ENCODE peak calls at places on chromosomes 1 and 21, in nine cellular contexts. G is GM13977; A is GM10248; H is NCI-H2171; O is HEK293T; E is smooth muscle cell of the brain vasculature; T is dermis blood vessel endothelial cell; M is lower leg skin; Y is activated CD4-positive, alpha-beta T cell treated with anti-CD3 and anti-CD28 coated beads, Interleukin-2, amount 50 U/mL, for 1 hour. S is an unnamed sample.

GRCh38 chr21:38768385-38769071 is 37.2 kb upstream of the ETS2 start:
- DNase-seq in E (no peak), H (no peak), T (no peak), O (no peak), M (peak), Y (peak), G (peak), A (peak), S (no peak)

GRCh38 chr1:53410100-53410541 is 49.1 kb upstream of the DMRTB1 start:
- DNase-seq in Y (no peak), E (no peak), T (no peak), M (peak), H (peak), A (no peak), G (peak), O (peak), S (no peak)

GRCh38 chr1:111989531-111990025 is at the start of gene KCND3:
- DNase-seq in A (peak), Y (no peak), T (peak), M (no peak), G (peak), E (no peak), H (peak), O (peak), S (no peak)

GRCh38 chr1:24895511-24895910 is 34.6 kb downstream of the RUNX3 start:
- DNase-seq in Y (no peak), A (no peak), G (no peak), T (no peak), H (no peak), M (peak), O (no peak), E (no peak), S (no peak)

GRCh38 chr1:81805537-81806431 is 5.0 kb downstream of the ADGRL2 start:
- DNase-seq in O (no peak), Y (no peak), A (no peak), M (no peak), T (no peak), H (no peak), G (no peak), E (no peak), S (no peak)

GRCh38 chr1:214801191-214801590 is 198.2 kb downstream of the CENPF start:
- DNase-seq in G (no peak), Y (no peak), O (no peak), A (no peak), T (no peak), H (no peak), M (no peak), E (no peak), S (no peak)

GRCh38 chr1:202998836-202999750 is 8.1 kb upstream of the TMEM183A start:
- DNase-seq in T (peak), G (peak), A (peak), Y (peak), M (no peak), O (peak), E (peak), H (peak), S (no peak)

GRCh38 chr1:229217716-229218115 is 53.2 kb upstream of the RAB4A start:
- DNase-seq in E (no peak), Y (no peak), T (no peak), M (no peak), A (no peak), O (peak), H (no peak), G (no peak), S (no peak)

GRCh38 chr1:161726631-161727342 is 5.4 kb downstream of the FCRLB start:
- DNase-seq in A (peak), T (peak), O (peak), M (peak), Y (peak), H (peak), G (peak), E (no peak), S (peak)

GRCh38 chr1:203592728-203593127 is 33.9 kb upstream of the ATP2B4 start:
- DNase-seq in O (no peak), M (no peak), G (no peak), A (no peak), H (no peak), E (no peak), Y (no peak), T (peak), S (no peak)

GRCh38 chr1:181763736-181764135 is 280.4 kb downstream of the CACNA1E start:
- DNase-seq in O (no peak), M (no peak), A (no peak), T (no peak), E (no peak), H (no peak), Y (no peak), G (no peak), S (no peak)

GRCh38 chr1:200954434-200954833 is 59.7 kb downstream of the INAVA start:
- DNase-seq in E (no peak), G (no peak), H (no peak), T (no peak), Y (no peak), A (no peak), M (no peak), O (no peak), S (no peak)

GRCh38 chr1:11339346-11340247 is 66.6 kb downstream of the UBIAD1 start:
- DNase-seq in E (no peak), Y (no peak), T (no peak), O (no peak), G (no peak), H (peak), A (no peak), M (no peak), S (peak)

GRCh38 chr1:180196436-180197003 is 33.5 kb upstream of the LHX4 start:
- DNase-seq in T (no peak), O (no peak), E (no peak), M (no peak), A (no peak), Y (no peak), G (no peak), H (no peak), S (peak)

GRCh38 chr1:164602480-164603093 is 43.6 kb downstream of the PBX1 start:
- DNase-seq in O (peak), T (no peak), M (no peak), H (no peak), E (no peak), A (no peak), G (no peak), Y (no peak), S (peak)

GRCh38 chr1:183024352-183025337 is 1.4 kb downstream of the LAMC1 start:
- DNase-seq in Y (no peak), A (no peak), M (no peak), E (no peak), H (no peak), T (peak), G (no peak), O (no peak), S (no peak)

GRCh38 chr1:230186874-230187273 is 119.8 kb downstream of the GALNT2 start:
- DNase-seq in E (no peak), O (no peak), Y (no peak), M (peak), H (no peak), T (peak), A (no peak), G (no peak), S (no peak)

GRCh38 chr1:234261545-234261944 is 111.7 kb upstream of the COA6 start:
- DNase-seq in Y (no peak), E (no peak), M (peak), O (no peak), H (no peak), G (no peak), A (no peak), T (no peak), S (no peak)

GRCh38 chr1:204564835-204565234 is 48.6 kb downstream of the MDM4 start:
- DNase-seq in Y (no peak), H (no peak), M (no peak), G (peak), O (no peak), E (no peak), A (peak), T (no peak), S (no peak)

GRCh38 chr1:70627910-70628309 is 216.8 kb downstream of the CTH start:
- DNase-seq in E (no peak), G (no peak), H (peak), A (no peak), O (no peak), T (no peak), M (no peak), Y (no peak), S (peak)

GRCh38 chr1:208944981-208945451 is 638.5 kb upstream of the CAMK1G start:
- DNase-seq in G (no peak), E (no peak), Y (no peak), T (peak), M (no peak), O (no peak), H (no peak), A (no peak), S (no peak)

GRCh38 chr1:200367841-200368534 is 41.8 kb downstream of the ZNF281 start:
- DNase-seq in O (no peak), Y (no peak), T (no peak), G (no peak), A (no peak), H (no peak), E (no peak), M (no peak), S (no peak)

GRCh38 chr21:45347048-45347711 is 57.8 kb upstream of the COL18A1 start:
- DNase-seq in T (no peak), A (no peak), O (no peak), E (no peak), G (no peak), M (no peak), Y (no peak), H (no peak), S (no peak)

GRCh38 chr1:56374026-56374974 is 205.1 kb downstream of the PLPP3 start:
- DNase-seq in Y (no peak), E (no peak), G (no peak), A (no peak), M (no peak), T (no peak), H (peak), O (no peak), S (no peak)

GRCh38 chr1:150186789-150187559 is 37.3 kb downstream of the PLEKHO1 start:
- DNase-seq in E (no peak), O (peak), M (no peak), Y (no peak), T (peak), H (peak), G (peak), A (peak), S (no peak)

GRCh38 chr1:155005076-155005971 is 2.7 kb downstream of the ZBTB7B start:
- DNase-seq in T (no peak), E (no peak), A (no peak), M (peak), H (no peak), Y (no peak), G (no peak), O (no peak), S (peak)

GRCh38 chr1:24506706-24507422 is 4.2 kb downstream of the RCAN3 start:
- DNase-seq in G (no peak), M (no peak), H (no peak), E (no peak), A (no peak), Y (no peak), O (no peak), T (no peak), S (no peak)

GRCh38 chr1:93715529-93716126 is 34.0 kb upstream of the BCAR3 start:
- DNase-seq in Y (no peak), M (no peak), H (peak), O (no peak), T (no peak), A (no peak), G (peak), E (no peak), S (no peak)

GRCh38 chr1:209823143-209824041 is 4.4 kb upstream of the UTP25 start:
- DNase-seq in T (peak), H (peak), M (no peak), E (no peak), G (peak), Y (no peak), O (peak), A (peak), S (no peak)

GRCh38 chr1:51329443-51330325 is 678 bp downstream of the TTC39A start:
- DNase-seq in E (no peak), Y (no peak), M (no peak), T (no peak), G (no peak), A (no peak), H (no peak), O (no peak), S (no peak)

GRCh38 chr1:218478336-218478735 is 133.2 kb downstream of the TGFB2 start:
- DNase-seq in E (no peak), G (no peak), M (no peak), T (no peak), Y (no peak), H (no peak), O (no peak), A (no peak), S (no peak)

GRCh38 chr1:8523641-8524206 is 205.8 kb downstream of the SLC45A1 start:
- DNase-seq in A (no peak), T (no peak), G (no peak), M (no peak), O (no peak), H (no peak), E (no peak), Y (peak), S (no peak)

GRCh38 chr21:42063206-42063577 is 7.9 kb upstream of the UMODL1 start:
- DNase-seq in M (no peak), H (no peak), E (no peak), Y (peak), G (no peak), T (no peak), O (no peak), A (no peak), S (no peak)